ENCODE peak calls at places on chromosomes 2 and 18, in ten cellular contexts. M, I, Z, N, O, D, C, R, V and X are unnamed samples.

GRCh38 chr2:33704352-33704751 is 105.3 kb upstream of the FAM98A start:
- DNase-seq in R (no peak), D (no peak), O (no peak), V (no peak), I (no peak), N (no peak), M (no peak), C (no peak), Z (no peak), X (no peak)

GRCh38 chr18:47997338-47997780 is 66.9 kb upstream of the SMAD2 start:
- DNase-seq in Z (no peak), C (no peak), M (peak), N (no peak), D (peak), R (peak), I (peak), O (peak), V (peak), X (peak)

GRCh38 chr2:198188982-198189381 is 384.6 kb downstream of the PLCL1 start:
- DNase-seq in I (no peak), C (no peak), R (no peak), M (no peak), N (no peak), V (no peak), Z (no peak), O (no peak), D (no peak), X (no peak)

GRCh38 chr2:31227711-31228125 is 6.2 kb upstream of the EHD3 start:
- DNase-seq in I (no peak), C (no peak), O (no peak), D (no peak), N (no peak), R (no peak), M (no peak), V (no peak), Z (no peak), X (no peak)

GRCh38 chr2:19048593-19049264 is 309.7 kb downstream of the OSR1 start:
- DNase-seq in R (no peak), D (no peak), M (no peak), I (peak), Z (peak), V (no peak), C (no peak), N (no peak), O (no peak), X (no peak)

GRCh38 chr2:134142341-134142738 is 111.5 kb upstream of the MGAT5 start:
- DNase-seq in R (no peak), I (no peak), C (no peak), Z (no peak), N (no peak), V (no peak), O (peak), M (no peak), D (no peak), X (no peak)

GRCh38 chr18:31578126-31578525 is 13.6 kb upstream of the TTR start:
- DNase-seq in C (no peak), V (no peak), N (no peak), M (no peak), I (no peak), O (no peak), D (no peak), Z (no peak), R (no peak), X (no peak)

GRCh38 chr2:109131777-109132176 is 2.8 kb downstream of the SH3RF3 start:
- DNase-seq in O (no peak), N (no peak), V (no peak), Z (no peak), C (no peak), I (no peak), D (no peak), R (no peak), M (no peak), X (no peak)

GRCh38 chr2:180495606-180496005 is 484.8 kb upstream of the UBE2E3 start:
- DNase-seq in M (no peak), R (no peak), V (no peak), Z (no peak), N (peak), O (no peak), D (no peak), C (no peak), I (no peak), X (no peak)

GRCh38 chr2:62561586-62561985 is 55.6 kb upstream of the TMEM17 start:
- DNase-seq in Z (no peak), I (no peak), R (no peak), V (no peak), O (no peak), M (no peak), D (no peak), N (no peak), C (no peak), X (no peak)

GRCh38 chr18:31612124-31612523 is 20.4 kb downstream of the TTR start:
- DNase-seq in O (no peak), M (no peak), N (no peak), R (no peak), D (no peak), Z (no peak), C (no peak), I (no peak), V (no peak), X (no peak)

GRCh38 chr2:100524331-100524730 is 38.5 kb upstream of the PDCL3 start:
- DNase-seq in M (no peak), C (no peak), I (no peak), D (no peak), N (no peak), O (no peak), V (peak), R (no peak), Z (no peak), X (no peak)